ENCODE peak calls at places on chromosomes 5 and 9, in seven cellular contexts. W, O, J, C, P, U and V are unnamed samples.

GRCh38 chr5:151451626-151452520 is 4.5 kb downstream of the SLC36A1 start:
- DNase-seq in U (no peak), O (no peak), W (no peak), P (no peak), C (peak; percentile 29), J (peak; percentile 32), V (no peak)

GRCh38 chr5:6736524-6737042 is 23.4 kb downstream of the TENT4A start:
- DNase-seq in P (no peak), J (no peak), O (no peak), W (no peak), C (no peak), U (no peak), V (no peak)

GRCh38 chr9:71680189-71680983 is 87.9 kb downstream of the CEMIP2 start:
- DNase-seq in W (peak; percentile 54), J (no peak), C (peak; percentile 63), O (no peak), P (no peak), U (no peak), V (no peak)

GRCh38 chr9:127569819-127570401 is 42.2 kb upstream of the STXBP1 start:
- DNase-seq in C (peak; percentile 57), O (no peak), P (no peak), W (no peak), J (no peak), U (peak; percentile 65), V (no peak)

GRCh38 chr5:102536323-102536928 is 37.6 kb upstream of the SLCO6A1 start:
- DNase-seq in C (peak; percentile 33), P (no peak), U (no peak), O (no peak), J (no peak), W (no peak), V (no peak)

GRCh38 chr9:120319452-120319851 is 260.5 kb downstream of the CDK5RAP2 start:
- DNase-seq in O (no peak), C (no peak), W (no peak), U (no peak), P (no peak), J (no peak), V (no peak)

GRCh38 chr5:7834982-7835381 is 16.0 kb downstream of the CFAP90 start:
- DNase-seq in U (no peak), C (no peak), O (no peak), W (no peak), J (no peak), P (no peak), V (no peak)

GRCh38 chr9:106962105-106962504 is 99.1 kb downstream of the ZNF462 start:
- DNase-seq in W (no peak), O (no peak), U (no peak), P (no peak), J (no peak), C (no peak), V (no peak)

GRCh38 chr5:90874066-90874465 is 315.5 kb downstream of the ADGRV1 start:
- DNase-seq in U (no peak), C (no peak), O (no peak), W (peak; percentile 63), P (no peak), J (no peak), V (no peak)

GRCh38 chr5:55626805-55627204 is 85.3 kb downstream of the SLC38A9 start:
- DNase-seq in O (no peak), C (peak; percentile 31), P (no peak), U (no peak), J (no peak), W (no peak), V (no peak)

GRCh38 chr5:135741040-135741439 is 93.4 kb upstream of the SLC25A48 start:
- DNase-seq in J (no peak), W (no peak), P (no peak), O (no peak), C (no peak), U (no peak), V (no peak)

GRCh38 chr5:146203872-146204192 is 427 bp downstream of the RBM27 start:
- DNase-seq in W (no peak), P (no peak), C (no peak), U (no peak), J (no peak), O (no peak), V (no peak)

GRCh38 chr5:172688735-172689572 is 47.9 kb downstream of the NEURL1B start:
- DNase-seq in O (no peak), P (peak; percentile 68), J (no peak), U (no peak), C (no peak), W (no peak), V (no peak)

GRCh38 chr5:172686539-172687390 is 45.7 kb downstream of the NEURL1B start:
- DNase-seq in O (no peak), W (no peak), U (no peak), J (no peak), P (no peak), C (no peak), V (no peak)

GRCh38 chr5:172686111-172686510 is 45.0 kb downstream of the NEURL1B start:
- DNase-seq in J (no peak), O (no peak), C (no peak), W (no peak), P (no peak), U (no peak), V (no peak)

GRCh38 chr5:172689801-172690200 is 48.7 kb downstream of the NEURL1B start:
- DNase-seq in O (no peak), P (no peak), C (no peak), J (no peak), U (no peak), W (no peak), V (no peak)

GRCh38 chr5:172687983-172688734 is 47.1 kb downstream of the NEURL1B start:
- DNase-seq in O (no peak), J (no peak), P (no peak), U (no peak), W (no peak), C (no peak), V (no peak)
- H3K4me3 ChIP-seq in O (no peak overlapping the region), J (no peak overlapping the region), P (no peak overlapping the region), U (no peak overlapping the region), W (no peak overlapping the region), C (no peak overlapping the region), V (no peak overlapping the region)

GRCh38 chr5:157271740-157272271 is 5.9 kb downstream of the CYFIP2 start:
- DNase-seq in J (no peak), W (no peak), P (no peak), C (no peak), U (no peak), O (no peak), V (no peak)
- H3K4me3 ChIP-seq in J (no peak overlapping the region), W (no peak overlapping the region), P (no peak overlapping the region), C (no peak overlapping the region), U (no peak overlapping the region), O (no peak overlapping the region), V (no peak overlapping the region)

DNA sequence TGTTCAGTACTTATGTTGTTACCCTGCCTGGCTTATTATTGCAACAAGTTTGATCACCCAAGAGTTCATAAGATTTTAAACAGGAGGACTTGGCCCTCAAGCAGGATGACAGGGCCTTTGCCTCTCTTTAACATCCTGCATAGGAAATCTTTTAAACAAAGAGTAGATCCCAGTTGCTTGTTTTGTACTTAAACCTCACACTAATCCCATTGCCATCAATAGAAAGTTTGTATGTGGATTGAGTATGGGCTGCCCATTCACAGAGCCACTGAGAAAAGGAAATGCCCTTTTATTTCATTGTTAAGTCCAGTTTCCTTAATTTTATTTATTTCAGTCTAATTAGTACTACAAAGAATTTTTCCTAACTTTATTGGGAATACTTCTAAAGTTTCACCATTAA is 52.2 kb upstream of the FGF10 start:
- DNase-seq in J (no peak), O (no peak), C (no peak), P (no peak), W (no peak), U (no peak), V (no peak)
- H3K4me3 ChIP-seq in J (no peak overlapping the region), O (no peak overlapping the region), C (no peak overlapping the region), P (no peak overlapping the region), W (no peak overlapping the region), U (no peak overlapping the region), V (no peak overlapping the region)

GRCh38 chr5:138874241-138874640 is 894 bp downstream of the LRRTM2 start:
- DNase-seq in P (no peak), C (peak; percentile 3), W (no peak), J (no peak), O (peak; percentile 32), U (no peak), V (peak; percentile 6)
- H3K4me3 ChIP-seq in P (no peak overlapping the region), C (peak overlapping the region; percentile 40), W (no peak overlapping the region), J (no peak overlapping the region), O (peak overlapping the region; percentile 64), U (no peak overlapping the region), V (peak overlapping the region; percentile 40)

DNA sequence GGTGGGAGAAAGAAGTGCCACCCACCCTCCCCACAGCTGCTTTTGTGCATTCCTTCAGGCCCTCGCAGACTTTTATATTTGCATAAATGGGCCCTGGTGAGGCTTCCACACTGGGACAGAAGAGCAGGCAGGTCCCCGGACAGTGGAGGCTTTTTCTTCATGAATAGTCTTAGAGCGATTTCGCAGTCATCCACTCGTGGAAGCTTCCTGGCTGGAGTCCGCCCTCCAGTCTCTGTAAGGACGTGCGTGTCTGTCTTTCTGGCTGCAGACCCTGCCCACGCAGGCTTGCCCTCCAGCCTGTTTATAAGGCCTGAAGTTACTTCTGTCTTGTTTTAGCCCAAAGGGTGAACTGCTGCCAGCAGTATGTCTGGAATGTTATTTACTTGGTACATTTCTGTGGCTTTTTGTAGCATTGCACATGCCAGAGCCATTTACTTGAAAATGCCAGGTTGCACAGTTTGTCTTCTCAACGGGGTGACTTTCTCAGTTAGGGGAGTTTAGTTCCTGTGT is 195.7 kb downstream of the AOPEP start:
- DNase-seq in J (peak; percentile 87), W (peak; percentile 93), U (peak; percentile 72), C (peak; percentile 100), P (peak; percentile 44), O (no peak), V (peak; percentile 86)
- H3K4me3 ChIP-seq in J (no peak overlapping the region), W (no peak overlapping the region), U (no peak overlapping the region), C (peak overlapping the region; percentile 27), P (no peak overlapping the region), O (no peak overlapping the region), V (no peak overlapping the region)